ENCODE peak calls at places on chromosomes 11 and 22, in eight cellular contexts. U is A549, R is esophagus squamous epithelium, F is upper lobe of left lung, O is breast epithelium, K is adrenal gland, G is body of pancreas, J is heart left ventricle. T is an unnamed sample.

GRCh38 chr22:28345304-28345703 is 334.3 kb downstream of the TTC28 start:
- DNase-seq in F (no peak), J (no peak), U (no peak), R (no peak), K (no peak), O (peak), G (no peak), T (no peak)

GRCh38 chr22:30427871-30428270 is 2.3 kb downstream of the MTFP1 start:
- DNase-seq in O (no peak), G (no peak), U (no peak), R (no peak), F (no peak), K (no peak), J (no peak), T (no peak)

GRCh38 chr11:61553373-61554171 is 27.3 kb downstream of the SYT7 start:
- DNase-seq in J (no peak), F (no peak), O (no peak), K (no peak), R (no peak), G (no peak), U (no peak), T (no peak)

GRCh38 chr22:49969751-49970527 is 9.4 kb downstream of the PIM3 start:
- DNase-seq in R (no peak), K (peak), J (no peak), G (peak), F (peak), O (no peak), U (no peak), T (peak)

GRCh38 chr11:83249972-83250593 is 36.1 kb downstream of the CCDC90B start:
- DNase-seq in O (no peak), R (no peak), F (no peak), G (no peak), K (no peak), J (no peak), U (peak), T (no peak)

GRCh38 chr22:48758905-48759875 is 1068.5 kb downstream of the BRD1 start:
- DNase-seq in O (no peak), F (peak), R (no peak), U (no peak), K (peak), G (no peak), J (peak), T (no peak)

GRCh38 chr11:74055938-74056337 is 47.1 kb upstream of the UCP3 start:
- DNase-seq in O (no peak), F (no peak), J (no peak), U (no peak), R (no peak), K (no peak), G (no peak), T (no peak)

GRCh38 chr11:32829680-32830412 is at the start of gene PRRG4:
- DNase-seq in J (peak), U (peak), F (peak), O (peak), K (peak), R (no peak), G (peak), T (peak)

GRCh38 chr11:102118937-102119336 is 8.7 kb downstream of the YAP1 start:
- DNase-seq in K (no peak), J (no peak), G (no peak), F (no peak), U (peak), O (no peak), R (no peak), T (no peak)

GRCh38 chr11:78788533-78788932 is 213.9 kb upstream of the NARS2 start:
- DNase-seq in J (no peak), O (no peak), F (no peak), R (no peak), U (no peak), K (no peak), G (no peak), T (no peak)

GRCh38 chr11:110123003-110123402 is 29.8 kb downstream of the ZC3H12C start:
- DNase-seq in R (no peak), K (no peak), U (no peak), J (no peak), O (no peak), G (no peak), F (no peak), T (no peak)

GRCh38 chr11:117091753-117092477 is 6.3 kb downstream of the SIK3 start:
- DNase-seq in G (no peak), U (no peak), R (no peak), O (no peak), F (no peak), K (no peak), J (no peak), T (no peak)

GRCh38 chr11:69892237-69892985 is 73.2 kb upstream of the FGF3 start:
- DNase-seq in O (no peak), F (peak), K (no peak), U (peak), J (no peak), G (no peak), R (no peak), T (no peak)

GRCh38 chr11:72758304-72758689 is 6.1 kb upstream of the ARAP1 start:
- DNase-seq in O (no peak), U (no peak), J (no peak), R (no peak), K (no peak), G (no peak), F (no peak), T (no peak)

GRCh38 chr22:32380991-32381390 is 23.3 kb downstream of the RFPL3 start:
- DNase-seq in O (no peak), U (no peak), K (no peak), R (no peak), F (no peak), J (no peak), G (no peak), T (no peak)

GRCh38 chr11:86931965-86932332 is 23.2 kb downstream of the FZD4 start:
- DNase-seq in O (no peak), K (peak), G (no peak), U (peak), J (no peak), F (no peak), R (no peak), T (no peak)

GRCh38 chr22:24105018-24105360 is 76.3 kb upstream of the SUSD2 start:
- DNase-seq in R (no peak), G (no peak), O (no peak), U (no peak), J (no peak), K (no peak), F (no peak), T (no peak)

GRCh38 chr11:117083011-117083940 is 15.0 kb downstream of the SIK3 start:
- DNase-seq in U (no peak), G (no peak), K (no peak), F (no peak), R (no peak), O (no peak), J (no peak), T (no peak)

GRCh38 chr11:83241291-83241946 is 44.7 kb downstream of the CCDC90B start:
- DNase-seq in O (peak), J (no peak), G (peak), F (no peak), R (no peak), U (peak), K (peak), T (no peak)

DNA sequence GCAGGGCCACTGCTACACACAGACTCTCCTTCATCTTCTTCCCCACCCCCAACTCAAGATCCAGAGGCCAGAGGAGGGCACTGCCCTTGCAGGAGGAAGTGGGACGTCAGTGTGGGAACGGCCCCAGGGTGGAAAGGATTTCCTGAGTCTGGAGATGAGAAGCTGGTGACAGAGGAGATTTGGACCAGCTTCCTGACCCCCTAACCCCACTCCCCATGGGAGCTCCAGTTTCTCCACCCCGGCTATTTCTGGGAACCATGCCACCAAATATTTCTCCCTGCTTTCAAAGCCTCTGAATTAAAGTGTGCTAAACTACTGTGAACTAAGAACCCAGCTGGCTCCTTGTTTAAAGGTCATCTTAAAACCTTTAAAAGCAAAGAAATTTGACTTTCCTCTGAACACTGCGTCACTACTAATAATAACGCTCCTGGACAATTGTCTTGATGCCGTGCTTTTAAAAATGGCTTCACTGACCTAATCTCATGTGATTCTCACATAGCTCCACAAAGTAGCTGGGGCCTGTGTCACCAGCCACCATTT is 46.6 kb downstream of the CWC15 start:
- DNase-seq in G (peak), F (no peak), J (peak), U (peak), O (peak), K (peak), R (no peak), T (peak)
- TF ChIP-seq POLR2A in G (no peak), F (no peak), J (no peak), U (no peak), O (no peak), K (no peak), R (no peak), T (no peak)

GRCh38 chr11:57640068-57640800 is 9.5 kb downstream of the YPEL4 start:
- DNase-seq in U (no peak), K (no peak), G (no peak), J (no peak), F (no peak), R (no peak), O (no peak), T (no peak)
- H3K4me3 ChIP-seq in U (no peak), K (no peak), G (no peak), J (peak), F (peak), R (peak), O (peak), T (no peak)

GRCh38 chr11:120057028-120057330 is 80.9 kb downstream of the TRIM29 start:
- DNase-seq in O (peak), R (no peak), F (no peak), J (no peak), K (no peak), U (no peak), G (no peak), T (peak)
- TF ChIP-seq POLR2A in O (no peak), R (no peak), F (no peak), J (no peak), K (no peak), U (no peak), G (no peak), T (no peak)

GRCh38 chr11:13963169-13963948 is 836 bp downstream of the SPON1 start:
- DNase-seq in K (no peak), J (no peak), F (no peak), O (no peak), R (no peak), U (no peak), G (no peak), T (no peak)
- H3K4me3 ChIP-seq in K (peak), J (peak), F (peak), O (peak), R (peak), U (no peak), G (no peak), T (no peak)

DNA sequence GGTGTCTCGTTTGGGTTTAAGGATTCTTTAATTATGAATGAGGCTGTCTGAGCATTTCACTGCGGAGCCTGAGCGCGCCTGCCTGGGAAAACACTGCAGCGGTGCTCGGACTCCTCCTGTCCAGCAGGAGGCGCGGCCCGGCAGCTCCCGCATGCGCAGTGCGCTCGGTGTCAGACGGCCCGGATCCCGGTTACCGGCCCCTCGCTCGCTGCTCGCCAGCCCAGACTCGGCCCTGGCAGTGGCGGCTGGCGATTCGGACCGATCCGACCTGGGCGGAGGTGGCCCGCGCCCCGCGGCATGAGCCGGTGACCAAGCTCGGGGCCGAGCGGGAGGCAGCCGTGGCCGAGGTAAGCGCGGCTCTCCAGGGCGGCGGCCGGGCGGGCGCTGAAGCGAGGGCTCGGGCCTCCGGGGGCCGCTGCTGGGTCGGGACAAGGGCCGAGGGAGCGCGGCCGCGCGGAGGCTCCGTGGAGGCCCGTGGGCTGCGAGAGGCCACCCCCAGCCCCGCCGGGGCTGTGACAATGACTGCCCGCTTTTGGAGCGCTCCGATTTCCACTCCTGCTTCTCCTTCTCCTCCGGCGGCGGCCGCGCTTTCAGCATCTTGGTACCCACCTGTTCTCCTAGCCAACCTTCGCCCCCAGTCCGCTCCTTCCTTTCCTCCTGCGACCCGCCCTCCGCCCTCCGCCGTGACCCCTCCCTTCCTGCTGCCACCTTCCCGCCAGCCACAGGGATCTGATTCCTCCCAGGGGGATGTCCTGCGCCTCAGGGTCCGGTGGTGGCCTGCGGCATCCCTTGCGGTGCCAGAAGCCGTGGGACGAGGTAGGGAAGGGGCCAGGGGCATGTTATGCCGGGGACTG is at the start of gene EXT2:
- DNase-seq in U (peak), K (peak), R (peak), J (peak), F (peak), G (peak), O (peak), T (peak)
- TF ChIP-seq POLR2A in U (peak), K (peak), R (peak), J (no peak), F (peak), G (peak), O (no peak), T (no peak)

GRCh38 chr11:14380125-14380936 is 21.3 kb upstream of the RRAS2 start:
- DNase-seq in R (no peak), U (no peak), K (no peak), F (no peak), O (no peak), G (no peak), J (no peak), T (no peak)
- H3K4me3 ChIP-seq in R (peak), U (peak), K (peak), F (peak), O (peak), G (no peak), J (peak), T (no peak)

T was measured in lower leg skin.